ENCODE peak calls at places on chromosomes 13 and 19, in ten cellular contexts. V is Peyer's patch, F is right lobe of liver, W is H54, J is H1, P is heart left ventricle, M is lower leg skin, L is tibial nerve, Y is ovary, T is esophagus muscularis mucosa. R is an unnamed sample.

GRCh38 chr13:107964356-107964755 is 251.0 kb downstream of the LIG4 start:
- DNase-seq in V (no peak), F (no peak), W (no peak), J (no peak), P (no peak), M (no peak), L (no peak), Y (no peak), T (no peak), R (no peak)

GRCh38 chr13:93435651-93436050 is 209.0 kb downstream of the GPC6 start:
- DNase-seq in V (no peak), F (no peak), W (no peak), J (no peak), P (no peak), M (no peak), L (no peak), Y (no peak), T (no peak), R (no peak)

GRCh38 chr19:29524912-29525870 is 603 bp upstream of the VSTM2B start:
- DNase-seq in V (no peak), F (peak), W (no peak), J (peak), P (peak), M (no peak), L (no peak), Y (no peak), T (no peak), R (no peak)

GRCh38 chr13:28117689-28118377 is 17.5 kb upstream of the FLT3 start:
- DNase-seq in V (no peak), F (peak), W (no peak), J (no peak), P (peak), M (no peak), L (peak), Y (peak), T (no peak), R (peak)

GRCh38 chr13:20044086-20044485 is 85.6 kb downstream of the ZMYM2 start:
- DNase-seq in V (no peak), F (no peak), W (no peak), J (no peak), P (no peak), M (no peak), L (no peak), Y (no peak), T (no peak), R (no peak)

GRCh38 chr13:45258339-45258685 is 57.5 kb upstream of the KCTD4 start:
- DNase-seq in V (no peak), F (no peak), W (no peak), J (no peak), P (no peak), M (no peak), L (no peak), Y (no peak), T (no peak), R (no peak)

GRCh38 chr13:26074706-26075105 is 22.9 kb upstream of the SHISA2 start:
- DNase-seq in V (no peak), F (no peak), W (no peak), J (no peak), P (no peak), M (no peak), L (no peak), Y (no peak), T (peak), R (no peak)

GRCh38 chr19:39499082-39499642 is 415 bp downstream of the DLL3 start:
- DNase-seq in V (no peak), F (no peak), W (no peak), J (peak), P (no peak), M (no peak), L (no peak), Y (no peak), T (no peak), R (peak)

GRCh38 chr13:105972811-105973590 is 562.5 kb downstream of the EFNB2 start:
- DNase-seq in V (no peak), F (no peak), W (no peak), J (no peak), P (no peak), M (no peak), L (no peak), Y (no peak), T (peak), R (no peak)

GRCh38 chr19:13794388-13794751 is 873 bp upstream of the ZSWIM4 start:
- DNase-seq in V (peak), F (peak), W (no peak), J (no peak), P (peak), M (peak), L (peak), Y (peak), T (peak), R (peak)

GRCh38 chr19:29724741-29725140 is 9.7 kb upstream of the C19orf12 start:
- DNase-seq in V (no peak), F (no peak), W (no peak), J (no peak), P (no peak), M (no peak), L (no peak), Y (no peak), T (no peak), R (no peak)

GRCh38 chr19:29749450-29749849 is 34.4 kb upstream of the C19orf12 start:
- DNase-seq in V (no peak), F (no peak), W (no peak), J (no peak), P (no peak), M (no peak), L (no peak), Y (no peak), T (no peak), R (no peak)

GRCh38 chr19:38003427-38004099 is 96.6 kb downstream of the SIPA1L3 start:
- DNase-seq in V (no peak), F (peak), W (peak), J (peak), P (peak), M (peak), L (peak), Y (peak), T (no peak), R (no peak)

GRCh38 chr19:47124937-47125668 is 5.5 kb upstream of the SAE1 start:
- DNase-seq in V (no peak), F (no peak), W (no peak), J (no peak), P (no peak), M (no peak), L (no peak), Y (no peak), T (no peak), R (peak)

GRCh38 chr13:113410472-113411201 is 42.7 kb downstream of the ADPRHL1 start:
- DNase-seq in V (peak), F (no peak), W (peak), J (no peak), P (peak), M (no peak), L (peak), Y (no peak), T (no peak), R (no peak)

GRCh38 chr13:97724450-97724849 is 229.0 kb upstream of the IPO5 start:
- DNase-seq in V (no peak), F (no peak), W (no peak), J (no peak), P (no peak), M (no peak), L (no peak), Y (no peak), T (peak), R (no peak)

GRCh38 chr13:46756977-46757376 is 40.0 kb downstream of the ESD start:
- DNase-seq in V (no peak), F (no peak), W (no peak), J (no peak), P (no peak), M (no peak), L (no peak), Y (no peak), T (no peak), R (no peak)

GRCh38 chr19:43651758-43652545 is 12.3 kb upstream of the CADM4 start:
- DNase-seq in V (peak), F (peak), W (no peak), J (peak), P (no peak), M (no peak), L (peak), Y (peak), T (no peak), R (peak)

GRCh38 chr13:113946409-113947181 is 27.3 kb downstream of the C13orf46 start:
- DNase-seq in V (peak), F (no peak), W (no peak), J (no peak), P (peak), M (no peak), L (no peak), Y (peak), T (no peak), R (no peak)

GRCh38 chr19:23698711-23699520 is 11.9 kb upstream of the ZNF675 start:
- DNase-seq in V (no peak), F (no peak), W (peak), J (no peak), P (no peak), M (no peak), L (no peak), Y (no peak), T (no peak), R (no peak)

GRCh38 chr13:62875118-62875640 is 1459.5 kb upstream of the PCDH20 start:
- DNase-seq in V (no peak), F (no peak), W (no peak), J (no peak), P (no peak), M (no peak), L (no peak), Y (no peak), T (no peak), R (no peak)

GRCh38 chr19:35118268-35119026 is 2.8 kb downstream of the FXYD3 start:
- DNase-seq in V (no peak), F (no peak), W (no peak), J (no peak), P (no peak), M (no peak), L (no peak), Y (no peak), T (no peak), R (no peak)
- TF ChIP-seq POLR2A in V (no peak), F (no peak), W (no peak), J (no peak), P (no peak), M (no peak), L (no peak), Y (no peak), T (no peak), R (no peak)

GRCh38 chr19:1241417-1242095 is at the start of gene ATP5F1D:
- DNase-seq in V (peak), F (peak), W (peak), J (peak), P (peak), M (peak), L (peak), Y (peak), T (peak), R (peak)
- TF ChIP-seq POLR2A in V (peak), F (peak), W (peak), J (no peak), P (no peak), M (no peak), L (no peak), Y (peak), T (peak), R (peak)

DNA sequence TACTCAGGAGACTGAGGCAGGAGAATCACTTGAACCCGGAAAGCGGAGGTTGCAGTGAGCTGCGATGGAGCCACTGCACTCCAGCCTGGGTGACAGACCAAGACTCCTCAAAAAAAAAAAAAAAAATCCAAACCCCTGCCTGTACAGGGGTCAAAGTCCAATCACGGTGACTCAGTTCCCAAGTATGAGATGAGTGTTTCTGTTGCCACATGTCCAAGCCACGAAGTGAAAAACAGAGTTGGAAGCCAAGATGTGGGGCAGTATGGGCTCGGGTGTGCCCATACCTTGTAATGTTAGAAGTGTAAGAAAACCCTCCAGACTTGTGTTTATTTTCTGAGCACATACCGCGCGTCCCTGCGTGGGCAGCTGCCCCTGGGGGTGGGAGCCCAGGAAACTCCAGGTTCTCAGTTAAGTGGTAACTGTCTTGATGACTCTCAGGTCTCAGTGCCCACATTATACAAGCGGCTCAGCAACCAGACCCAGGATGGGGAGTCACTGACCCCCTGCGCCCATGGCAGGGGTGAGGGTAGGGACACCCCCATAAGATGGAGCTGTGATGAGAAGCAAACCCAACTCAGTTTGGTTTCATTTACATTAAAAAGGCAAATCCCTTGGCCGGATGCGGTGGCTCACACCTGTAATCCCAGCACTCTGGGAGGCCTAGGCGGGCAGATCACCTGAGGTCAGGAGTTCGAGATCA is 1.2 kb upstream of the GPX4 start:
- DNase-seq in V (no peak), F (no peak), W (peak), J (no peak), P (no peak), M (no peak), L (peak), Y (peak), T (no peak), R (peak)
- TF ChIP-seq POLR2A in V (no peak), F (no peak), W (no peak), J (no peak), P (no peak), M (no peak), L (no peak), Y (no peak), T (no peak), R (no peak)

GRCh38 chr19:6811378-6811777 is 38.9 kb downstream of the VAV1 start:
- DNase-seq in V (no peak), F (no peak), W (no peak), J (no peak), P (no peak), M (no peak), L (no peak), Y (no peak), T (no peak), R (no peak)
- TF ChIP-seq POLR2A in V (no peak), F (no peak), W (no peak), J (no peak), P (no peak), M (no peak), L (no peak), Y (no peak), T (no peak), R (no peak)

R was measured in erythroblast.